ENCODE peak calls at places on chromosomes 1 and 21, in five cellular contexts. G is sciatic nerve; K is effector CD4-positive, alpha-beta T cell; Z is T47D; P is LoVo. M is an unnamed sample.

GRCh38 chr1:157249326-157249725 is 111.1 kb upstream of the ETV3 start:
- DNase-seq in G (no peak), K (no peak), Z (no peak), P (no peak), M (no peak)

GRCh38 chr1:37415611-37416244 is 58.7 kb upstream of the ZC3H12A start:
- DNase-seq in G (no peak), K (no peak), Z (no peak), P (no peak), M (no peak)

GRCh38 chr1:231201375-231202124 is 39.5 kb upstream of the GNPAT start:
- DNase-seq in G (no peak), K (no peak), Z (no peak), P (no peak), M (no peak)

GRCh38 chr21:28821276-28822063 is 171.2 kb downstream of the LTN1 start:
- DNase-seq in G (no peak), K (no peak), Z (no peak), P (no peak), M (no peak)

GRCh38 chr21:41557884-41558283 is 49.9 kb upstream of the TMPRSS2 start:
- DNase-seq in G (no peak), K (no peak), Z (no peak), P (no peak), M (no peak)

GRCh38 chr21:42865361-42866160 is 13.8 kb downstream of the WDR4 start:
- DNase-seq in G (no peak), K (no peak), Z (no peak), P (no peak), M (no peak)

GRCh38 chr1:2949966-2950925 is 71.0 kb upstream of the ACTRT2 start:
- DNase-seq in G (no peak), K (no peak), Z (no peak), P (no peak), M (no peak)

GRCh38 chr1:109547412-109548320 is 749 bp upstream of the GNAI3 start:
- DNase-seq in G (no peak), K (no peak), Z (no peak), P (no peak), M (no peak)

GRCh38 chr1:28860332-28861073 is 48.5 kb downstream of the OPRD1 start:
- DNase-seq in G (no peak), K (no peak), Z (no peak), P (peak), M (no peak)

GRCh38 chr1:161772397-161772796 is 6.3 kb downstream of the ATF6 start:
- DNase-seq in G (no peak), K (no peak), Z (no peak), P (no peak), M (no peak)

GRCh38 chr1:44170281-44170823 is 28.9 kb upstream of the KLF18 start:
- DNase-seq in G (no peak), K (no peak), Z (no peak), P (no peak), M (no peak)

GRCh38 chr1:54372978-54373377 is 33.2 kb downstream of the SSBP3 start:
- DNase-seq in G (no peak), K (no peak), Z (no peak), P (no peak), M (no peak)

GRCh38 chr1:163824006-163824405 is 502.3 kb downstream of the NUF2 start:
- DNase-seq in G (peak), K (no peak), Z (no peak), P (no peak), M (no peak)

GRCh38 chr1:27011058-27011764 is 1.4 kb downstream of the TENT5B start:
- DNase-seq in G (no peak), K (no peak), Z (peak), P (peak), M (no peak)

GRCh38 chr1:30611741-30612309 is 111.6 kb downstream of the MATN1 start:
- DNase-seq in G (no peak), K (no peak), Z (no peak), P (no peak), M (no peak)

GRCh38 chr21:35468991-35469390 is 419.9 kb upstream of the RUNX1 start:
- DNase-seq in G (no peak), K (no peak), Z (no peak), P (no peak), M (no peak)

GRCh38 chr1:162213281-162213909 is 143.9 kb downstream of the NOS1AP start:
- DNase-seq in G (peak), K (no peak), Z (peak), P (peak), M (no peak)

GRCh38 chr1:31959941-31960340 is 21.8 kb upstream of the PTP4A2 start:
- DNase-seq in G (no peak), K (no peak), Z (no peak), P (no peak), M (no peak)

GRCh38 chr1:10856863-10857598 is 60.6 kb upstream of the CASZ1 start:
- DNase-seq in G (no peak), K (no peak), Z (no peak), P (no peak), M (no peak)

GRCh38 chr1:100452641-100453040 is 85.3 kb upstream of the GPR88 start:
- DNase-seq in G (no peak), K (no peak), Z (no peak), P (no peak), M (no peak)

GRCh38 chr1:42935971-42936308 is 22.7 kb downstream of the SLC2A1 start:
- DNase-seq in G (no peak), K (no peak), Z (no peak), P (no peak), M (no peak)

GRCh38 chr1:12536023-12536639 is 81.9 kb downstream of the DHRS3 start:
- DNase-seq in G (no peak), K (no peak), Z (no peak), P (no peak), M (no peak)

GRCh38 chr1:71047635-71048607 is at the start of gene PTGER3:
- DNase-seq in G (peak), K (peak), Z (peak), P (peak), M (peak)

GRCh38 chr21:39313042-39313456 is 383 bp downstream of the BRWD1 start:
- DNase-seq in G (peak), K (peak), Z (peak), P (no peak), M (peak)

GRCh38 chr1:167431261-167431908 is 86.9 kb downstream of the CD247 start:
- DNase-seq in G (no peak), K (no peak), Z (no peak), P (no peak), M (no peak)

GRCh38 chr1:221998186-221998612 is 256.3 kb upstream of the DUSP10 start:
- DNase-seq in G (no peak), K (no peak), Z (no peak), P (no peak), M (no peak)

GRCh38 chr1:43241352-43241953 is 28.3 kb upstream of the TMEM125 start:
- DNase-seq in G (no peak), K (no peak), Z (no peak), P (peak), M (no peak)

GRCh38 chr1:81954388-81955023 is 153.8 kb downstream of the ADGRL2 start:
- DNase-seq in G (no peak), K (no peak), Z (no peak), P (no peak), M (no peak)

GRCh38 chr1:39087109-39087834 is 61.1 kb downstream of the NDUFS5 start:
- DNase-seq in G (no peak), K (no peak), Z (no peak), P (no peak), M (no peak)

GRCh38 chr1:231420959-231421615 is 1.0 kb downstream of the EGLN1 start:
- DNase-seq in G (peak), K (peak), Z (peak), P (no peak), M (peak)

GRCh38 chr1:167605576-167605975 is 24.5 kb upstream of the RCSD1 start:
- DNase-seq in G (no peak), K (no peak), Z (no peak), P (no peak), M (no peak)

GRCh38 chr1:98940069-98940468 is 64.6 kb downstream of the PLPPR5 start:
- DNase-seq in G (no peak), K (no peak), Z (no peak), P (no peak), M (no peak)

GRCh38 chr1:234844479-234845031 is 234.6 kb upstream of the IRF2BP2 start:
- DNase-seq in G (no peak), K (no peak), Z (no peak), P (no peak), M (no peak)

GRCh38 chr1:99685516-99686180 is 39.7 kb downstream of the PALMD start:
- DNase-seq in G (peak), K (no peak), Z (no peak), P (peak), M (peak)

GRCh38 chr1:118290046-118290445 is 105.0 kb upstream of the SPAG17 start:
- DNase-seq in G (no peak), K (no peak), Z (no peak), P (no peak), M (no peak)

GRCh38 chr1:40267767-40268187 is 9.7 kb downstream of the ZMPSTE24 start:
- DNase-seq in G (no peak), K (no peak), Z (no peak), P (no peak), M (no peak)

GRCh38 chr1:23548704-23549143 is 10.6 kb downstream of the ID3 start:
- DNase-seq in G (no peak), K (no peak), Z (no peak), P (no peak), M (no peak)

M was measured in activated gamma-delta T cell treated with Interleukin-2 at 50 U/mL for 16 hours.